ENCODE peak calls at places on chromosomes 1 and 21, in eight cellular contexts. X is activated CD4-positive, CD25-positive, alpha-beta regulatory T cell; V is left cardiac atrium; G is T-cell; M is NCI-H69; F is Right ventricle myocardium superior; L is heart left ventricle; A is activated T-cell treated with anti-CD3 and anti-CD28 coated beads for 1 hour. U is an unnamed sample.

GRCh38 chr1:94022471-94023189 is 98.3 kb downstream of the ABCA4 start:
- DNase-seq in X (no peak), M (no peak), F (no peak), L (no peak), A (no peak), G (no peak), V (peak), U (no peak)

GRCh38 chr1:92759361-92759760 is 25.5 kb downstream of the EVI5 start:
- DNase-seq in X (no peak), L (no peak), G (no peak), M (no peak), F (no peak), A (no peak), V (no peak), U (no peak)

GRCh38 chr1:208041505-208041904 is 130.6 kb upstream of the CD34 start:
- DNase-seq in G (no peak), L (no peak), F (no peak), A (no peak), X (no peak), V (no peak), M (no peak), U (no peak)

GRCh38 chr1:219329606-219330005 is 155.9 kb downstream of the LYPLAL1 start:
- DNase-seq in A (no peak), F (no peak), G (no peak), V (no peak), L (no peak), M (peak), X (no peak), U (no peak)

GRCh38 chr1:229271448-229272120 is 673 bp downstream of the RAB4A start:
- DNase-seq in M (peak), X (no peak), G (peak), V (no peak), A (peak), F (no peak), L (no peak), U (peak)

GRCh38 chr1:172040466-172040865 is 199.2 kb downstream of the DNM3 start:
- DNase-seq in M (no peak), V (no peak), X (no peak), F (no peak), G (no peak), A (no peak), L (no peak), U (no peak)

GRCh38 chr1:167175901-167176300 is 44.8 kb upstream of the POU2F1 start:
- DNase-seq in A (no peak), L (no peak), G (no peak), X (no peak), M (peak), F (no peak), V (no peak), U (no peak)

GRCh38 chr1:2127181-2128145 is 67.1 kb downstream of the FAAP20 start:
- DNase-seq in F (peak), L (peak), V (no peak), A (no peak), G (no peak), X (no peak), M (no peak), U (no peak)

GRCh38 chr1:24763671-24764070 is 18.4 kb downstream of the CLIC4 start:
- DNase-seq in F (no peak), X (no peak), M (no peak), G (no peak), L (no peak), V (no peak), A (no peak), U (no peak)

GRCh38 chr1:51506537-51506936 is 12.5 kb downstream of the EPS15 start:
- DNase-seq in X (no peak), M (peak), L (no peak), A (no peak), G (no peak), V (no peak), F (no peak), U (no peak)

GRCh38 chr1:20699558-20699957 is 18.2 kb downstream of the KIF17 start:
- DNase-seq in L (no peak), V (no peak), G (no peak), M (peak), X (no peak), A (no peak), F (no peak), U (no peak)

GRCh38 chr1:33494929-33495328 is 22.5 kb downstream of the ZSCAN20 start:
- DNase-seq in L (no peak), F (no peak), X (no peak), A (no peak), G (no peak), M (no peak), V (no peak), U (no peak)

GRCh38 chr1:211606914-211607751 is 28.2 kb upstream of the SLC30A1 start:
- DNase-seq in A (no peak), F (peak), X (no peak), G (peak), L (peak), M (no peak), V (peak), U (no peak)

GRCh38 chr1:173863224-173864151 is 4.3 kb downstream of the GAS5 start:
- DNase-seq in X (no peak), F (no peak), M (no peak), A (no peak), G (no peak), V (no peak), L (no peak), U (no peak)

GRCh38 chr1:14440731-14441130 is 157.8 kb upstream of the KAZN start:
- DNase-seq in F (no peak), G (no peak), X (no peak), L (no peak), V (no peak), M (no peak), A (no peak), U (no peak)

GRCh38 chr1:205920861-205921558 is 22.2 kb downstream of the SLC26A9 start:
- DNase-seq in F (no peak), X (no peak), L (peak), A (no peak), V (no peak), M (no peak), G (no peak), U (no peak)

GRCh38 chr1:45545553-45546310 is 4.9 kb upstream of the AKR1A1 start:
- DNase-seq in F (no peak), G (no peak), L (no peak), V (no peak), X (no peak), M (no peak), A (no peak), U (no peak)

GRCh38 chr1:67771776-67772175 is 61.5 kb downstream of the GNG12 start:
- DNase-seq in A (no peak), V (no peak), L (no peak), X (no peak), G (no peak), F (no peak), M (peak), U (no peak)

GRCh38 chr1:177907000-177907399 is 62.9 kb downstream of the SEC16B start:
- DNase-seq in F (no peak), A (no peak), L (no peak), V (no peak), M (peak), G (no peak), X (no peak), U (no peak)

GRCh38 chr1:106995970-106996369 is 60.5 kb upstream of the PRMT6 start:
- DNase-seq in F (no peak), V (no peak), M (no peak), X (no peak), A (no peak), L (no peak), G (no peak), U (no peak)

GRCh38 chr1:220485131-220485530 is 42.8 kb upstream of the MARK1 start:
- DNase-seq in F (no peak), L (no peak), X (no peak), M (no peak), V (no peak), G (no peak), A (no peak), U (no peak)

GRCh38 chr1:21175670-21176581 is 771 bp downstream of the EIF4G3 start:
- DNase-seq in V (peak), G (peak), X (peak), L (peak), F (peak), M (peak), A (peak), U (peak)

GRCh38 chr1:23751050-23751814 is 8.0 kb downstream of the ELOA start:
- DNase-seq in L (no peak), A (no peak), X (no peak), F (no peak), M (peak), V (no peak), G (peak), U (no peak)

GRCh38 chr1:51945591-51945990 is 44.9 kb downstream of the RAB3B start:
- DNase-seq in V (no peak), X (no peak), M (no peak), A (no peak), F (no peak), L (no peak), G (no peak), U (no peak)

GRCh38 chr1:115647000-115647399 is 5.2 kb downstream of the VANGL1 start:
- DNase-seq in V (no peak), A (no peak), L (no peak), G (no peak), M (no peak), X (no peak), F (no peak), U (no peak)

GRCh38 chr1:44604167-44604955 is 69.9 kb downstream of the TMEM53 start:
- DNase-seq in F (no peak), G (no peak), L (no peak), X (no peak), V (no peak), A (no peak), M (peak), U (no peak)

GRCh38 chr21:41634858-41635257 is 126.9 kb upstream of the TMPRSS2 start:
- DNase-seq in M (no peak), A (no peak), V (no peak), X (no peak), L (no peak), G (no peak), F (no peak), U (no peak)

GRCh38 chr1:205275133-205275532 is 46.4 kb downstream of the NUAK2 start:
- DNase-seq in M (peak), A (peak), V (no peak), L (no peak), F (no peak), X (peak), G (peak), U (no peak)

GRCh38 chr1:228276361-228276831 is 68.6 kb downstream of the OBSCN start:
- DNase-seq in A (no peak), V (no peak), X (no peak), M (peak), F (no peak), L (peak), G (no peak), U (no peak)

GRCh38 chr1:48686159-48686558 is 90.5 kb downstream of the BEND5 start:
- DNase-seq in L (no peak), V (no peak), X (no peak), M (no peak), F (no peak), G (no peak), A (no peak), U (no peak)

GRCh38 chr1:5391725-5392124 is 600.5 kb downstream of the NPHP4 start:
- DNase-seq in V (no peak), F (no peak), G (no peak), X (no peak), L (no peak), M (no peak), A (no peak), U (no peak)

GRCh38 chr1:156113263-156114004 is 1.1 kb upstream of the LMNA start:
- DNase-seq in V (no peak), G (no peak), F (no peak), X (no peak), M (no peak), L (no peak), A (no peak), U (no peak)